ENCODE peak calls at places on chromosomes 11 and 22, in ten cellular contexts. T, X, K, D, M, B, Y, U, L and I are unnamed samples.

GRCh38 chr11:64802370-64803162 is 448 bp downstream of the MAP4K2 start:
- DNase-seq in T (no peak), X (no peak), K (no peak), D (no peak), M (no peak), B (no peak), Y (no peak), U (no peak), L (no peak), I (peak)

GRCh38 chr11:122653911-122654310 is 1.6 kb upstream of the UBASH3B start:
- DNase-seq in T (no peak), X (no peak), K (no peak), D (no peak), M (no peak), B (peak), Y (no peak), U (no peak), L (no peak), I (no peak)

GRCh38 chr11:75273331-75273988 is 32.9 kb downstream of the TPBGL start:
- DNase-seq in T (no peak), X (no peak), K (no peak), D (no peak), M (no peak), B (no peak), Y (no peak), U (no peak), L (no peak), I (no peak)

GRCh38 chr11:65591939-65592814 is 3.4 kb downstream of the KCNK7 start:
- DNase-seq in T (no peak), X (peak), K (no peak), D (no peak), M (no peak), B (no peak), Y (no peak), U (no peak), L (no peak), I (no peak)

GRCh38 chr11:65498042-65498726 is 661 bp upstream of the MALAT1 start:
- DNase-seq in T (no peak), X (peak), K (no peak), D (no peak), M (no peak), B (no peak), Y (no peak), U (peak), L (peak), I (no peak)

GRCh38 chr11:23556163-23556750 is 696.0 kb upstream of the CCDC179 start:
- DNase-seq in T (no peak), X (no peak), K (no peak), D (no peak), M (no peak), B (no peak), Y (no peak), U (no peak), L (no peak), I (no peak)

GRCh38 chr11:19963697-19964340 is 196.5 kb downstream of the DBX1 start:
- DNase-seq in T (no peak), X (no peak), K (no peak), D (no peak), M (no peak), B (no peak), Y (no peak), U (no peak), L (no peak), I (no peak)

GRCh38 chr11:77042111-77042726 is 8.0 kb downstream of the B3GNT6 start:
- DNase-seq in T (no peak), X (no peak), K (no peak), D (no peak), M (no peak), B (no peak), Y (no peak), U (no peak), L (no peak), I (no peak)

GRCh38 chr11:118155781-118156530 is 3.3 kb upstream of the SCN4B start:
- DNase-seq in T (no peak), X (no peak), K (no peak), D (no peak), M (no peak), B (no peak), Y (no peak), U (no peak), L (no peak), I (no peak)

GRCh38 chr11:117851852-117852251 is 24.6 kb downstream of the FXYD6 start:
- DNase-seq in T (no peak), X (no peak), K (no peak), D (no peak), M (no peak), B (no peak), Y (no peak), U (no peak), L (no peak), I (no peak)

GRCh38 chr11:89613916-89614315 is 96.2 kb upstream of the TRIM77 start:
- DNase-seq in T (no peak), X (no peak), K (no peak), D (no peak), M (peak), B (no peak), Y (no peak), U (no peak), L (no peak), I (no peak)

GRCh38 chr11:75442161-75442885 is 9.3 kb upstream of the KLHL35 start:
- DNase-seq in T (no peak), X (no peak), K (no peak), D (no peak), M (no peak), B (no peak), Y (no peak), U (no peak), L (no peak), I (no peak)

GRCh38 chr11:48141475-48142100 is 75.0 kb upstream of the OR4B1 start:
- DNase-seq in T (no peak), X (peak), K (no peak), D (no peak), M (peak), B (no peak), Y (no peak), U (no peak), L (no peak), I (no peak)

GRCh38 chr11:2886191-2886894 is 768 bp upstream of the CDKN1C start:
- DNase-seq in T (no peak), X (peak), K (no peak), D (no peak), M (no peak), B (no peak), Y (no peak), U (peak), L (no peak), I (no peak)

GRCh38 chr11:114279778-114280532 is 16.2 kb upstream of the NNMT start:
- DNase-seq in T (peak), X (peak), K (no peak), D (no peak), M (peak), B (peak), Y (no peak), U (no peak), L (no peak), I (no peak)

GRCh38 chr11:72758690-72759389 is 6.6 kb upstream of the ARAP1 start:
- DNase-seq in T (no peak), X (peak), K (no peak), D (no peak), M (no peak), B (no peak), Y (no peak), U (no peak), L (no peak), I (no peak)

GRCh38 chr22:30033137-30033536 is 47.1 kb upstream of the HORMAD2 start:
- DNase-seq in T (no peak), X (no peak), K (no peak), D (no peak), M (no peak), B (no peak), Y (no peak), U (peak), L (no peak), I (no peak)

GRCh38 chr22:46879083-46879482 is 116.6 kb downstream of the TBC1D22A start:
- DNase-seq in T (no peak), X (no peak), K (no peak), D (no peak), M (no peak), B (no peak), Y (no peak), U (peak), L (no peak), I (no peak)

GRCh38 chr22:44363214-44363979 is 50.6 kb upstream of the SHISAL1 start:
- DNase-seq in T (peak), X (peak), K (peak), D (peak), M (peak), B (peak), Y (no peak), U (no peak), L (peak), I (peak)

GRCh38 chr11:127804775-127805446 is 782.4 kb downstream of the ETS1 start:
- DNase-seq in T (no peak), X (no peak), K (no peak), D (no peak), M (no peak), B (no peak), Y (no peak), U (no peak), L (no peak), I (no peak)

GRCh38 chr11:100562102-100562501 is 125.0 kb upstream of the ARHGAP42 start:
- DNase-seq in T (no peak), X (peak), K (peak), D (peak), M (peak), B (peak), Y (no peak), U (no peak), L (no peak), I (no peak)

GRCh38 chr22:50308597-50308935 is 1.1 kb upstream of the PLXNB2 start:
- DNase-seq in T (no peak), X (no peak), K (no peak), D (no peak), M (peak), B (peak), Y (no peak), U (peak), L (no peak), I (peak)

GRCh38 chr11:66454253-66454652 is 12.5 kb upstream of the PELI3 start:
- DNase-seq in T (no peak), X (no peak), K (no peak), D (no peak), M (no peak), B (peak), Y (no peak), U (no peak), L (no peak), I (no peak)

GRCh38 chr11:77471520-77472234 is 2.2 kb downstream of the PAK1 start:
- DNase-seq in T (no peak), X (peak), K (no peak), D (no peak), M (no peak), B (no peak), Y (no peak), U (peak), L (peak), I (no peak)

GRCh38 chr11:27296406-27296994 is 66.5 kb downstream of the CCDC34 start:
- DNase-seq in T (no peak), X (peak), K (peak), D (peak), M (peak), B (peak), Y (no peak), U (peak), L (peak), I (no peak)

GRCh38 chr11:130023204-130023603 is 20.6 kb upstream of the PRDM10 start:
- DNase-seq in T (peak), X (peak), K (no peak), D (no peak), M (peak), B (peak), Y (no peak), U (no peak), L (peak), I (peak)

GRCh38 chr11:114233755-114234154 is 62.4 kb upstream of the NNMT start:
- DNase-seq in T (no peak), X (peak), K (no peak), D (no peak), M (no peak), B (no peak), Y (no peak), U (no peak), L (no peak), I (no peak)

GRCh38 chr22:46843691-46844297 is 81.3 kb downstream of the TBC1D22A start:
- DNase-seq in T (no peak), X (peak), K (no peak), D (no peak), M (peak), B (peak), Y (no peak), U (no peak), L (no peak), I (no peak)

GRCh38 chr11:35237860-35238715 is 99.1 kb downstream of the CD44 start:
- DNase-seq in T (no peak), X (peak), K (no peak), D (no peak), M (no peak), B (no peak), Y (peak), U (peak), L (peak), I (peak)

GRCh38 chr11:63262562-63262961 is 19.2 kb upstream of the SLC22A25 start:
- DNase-seq in T (no peak), X (no peak), K (no peak), D (no peak), M (no peak), B (no peak), Y (no peak), U (no peak), L (no peak), I (no peak)

GRCh38 chr22:19687561-19688300 is 26.6 kb upstream of the SEPTIN5 start:
- DNase-seq in T (no peak), X (no peak), K (no peak), D (no peak), M (no peak), B (no peak), Y (no peak), U (peak), L (no peak), I (no peak)

GRCh38 chr11:76250520-76251222 is 44.4 kb upstream of the WNT11 start:
- DNase-seq in T (no peak), X (no peak), K (no peak), D (no peak), M (no peak), B (no peak), Y (no peak), U (peak), L (no peak), I (no peak)

GRCh38 chr11:11608783-11609232 is 13.0 kb downstream of the GALNT18 start:
- DNase-seq in T (no peak), X (peak), K (peak), D (no peak), M (peak), B (peak), Y (no peak), U (no peak), L (peak), I (no peak)

GRCh38 chr11:94175545-94175944 is 46.9 kb downstream of the PANX1 start:
- DNase-seq in T (no peak), X (peak), K (peak), D (peak), M (peak), B (peak), Y (no peak), U (peak), L (no peak), I (no peak)